ENCODE peak calls at places on chromosomes 16 and 17, in six cellular contexts. A is tibial nerve; E is CD4-positive, alpha-beta T cell; H is body of pancreas; F is ovary; R is breast epithelium. B is an unnamed sample. For H3K9me3, the result is how much of the 10 kb centered on the place peaks cover.

GRCh38 chr17:63151981-63152523 is 186.0 kb downstream of the TANC2 start:
- DNase-seq in F (no peak), H (no peak), A (no peak), R (no peak), E (no peak), B (no peak)

GRCh38 chr17:2853722-2854580 is 57.7 kb downstream of the RAP1GAP2 start:
- DNase-seq in A (no peak), H (peak), F (peak), E (no peak), R (no peak), B (no peak)

GRCh38 chr17:53626286-53626685 is 196.4 kb upstream of the KIF2B start:
- DNase-seq in H (no peak), F (no peak), A (no peak), E (no peak), R (no peak), B (no peak)

GRCh38 chr16:19698480-19699465 is 19.3 kb downstream of the KNOP1 start:
- DNase-seq in R (no peak), F (no peak), H (no peak), A (peak), E (no peak), B (no peak)

GRCh38 chr16:55955845-55956244 is 80.7 kb upstream of the CES5A start:
- DNase-seq in H (peak), E (no peak), A (no peak), F (no peak), R (no peak), B (no peak)

GRCh38 chr16:19595043-19595767 is 39.7 kb downstream of the VPS35L start:
- DNase-seq in R (no peak), H (peak), A (no peak), F (peak), E (no peak), B (no peak)

GRCh38 chr16:14249291-14250032 is 178.3 kb downstream of the MRTFB start:
- DNase-seq in A (peak), R (no peak), F (peak), H (peak), E (peak), B (peak)

GRCh38 chr17:34443832-34444469 is 80.9 kb upstream of the CCL1 start:
- DNase-seq in F (peak), R (no peak), H (no peak), A (no peak), E (no peak), B (no peak)

GRCh38 chr17:50547736-50548083 is 736 bp downstream of the SPATA20 start:
- DNase-seq in E (no peak), F (no peak), A (no peak), R (no peak), H (no peak), B (no peak)

GRCh38 chr16:53672461-53672860 is 31.2 kb downstream of the RPGRIP1L start:
- DNase-seq in E (no peak), R (no peak), A (no peak), H (no peak), F (no peak), B (no peak)

GRCh38 chr17:75030161-75030560 is 16.6 kb downstream of the ATP5PD start:
- DNase-seq in H (no peak), E (no peak), A (no peak), F (no peak), R (no peak), B (no peak)

GRCh38 chr16:48384305-48384981 is 770 bp downstream of the SIAH1 start:
- DNase-seq in F (peak), E (no peak), R (peak), A (peak), H (peak), B (no peak)

GRCh38 chr17:40373324-40373723 is 8.8 kb upstream of the GJD3 start:
- DNase-seq in A (no peak), F (no peak), H (no peak), R (no peak), E (no peak), B (no peak)

GRCh38 chr16:89808453-89808939 is 8.0 kb downstream of the FANCA start:
- DNase-seq in A (no peak), F (no peak), R (no peak), H (no peak), E (no peak), B (no peak)

GRCh38 chr17:45019177-45019711 is 32.2 kb downstream of the DCAKD start:
- DNase-seq in H (peak), F (peak), R (no peak), E (peak), A (peak), B (peak)

GRCh38 chr16:28587386-28587785 is 9.5 kb downstream of the SULT1A2 start:
- DNase-seq in E (no peak), F (no peak), A (no peak), R (no peak), H (no peak), B (no peak)

GRCh38 chr16:85151603-85152413 is 39.5 kb upstream of the CIBAR2 start:
- DNase-seq in A (peak), F (peak), E (no peak), R (peak), H (peak), B (no peak)

GRCh38 chr16:9081183-9081582 is 10.3 kb upstream of the HAPSTR1 start:
- DNase-seq in H (no peak), R (no peak), E (no peak), F (no peak), A (no peak), B (no peak)

GRCh38 chr17:33469911-33470310 is 176.8 kb upstream of the ASIC2 start:
- DNase-seq in F (no peak), A (no peak), E (no peak), R (no peak), H (peak), B (no peak)

GRCh38 chr16:4915226-4915761 is 21.7 kb downstream of the PPL start:
- DNase-seq in H (no peak), E (no peak), A (no peak), R (no peak), F (no peak), B (no peak)

GRCh38 chr17:75892556-75893224 is 4.1 kb downstream of the TRIM65 start:
- DNase-seq in H (no peak), R (no peak), A (no peak), E (no peak), F (peak), B (no peak)

GRCh38 chr16:715448-716249 is 731 bp downstream of the METRN start:
- DNase-seq in R (no peak), F (no peak), A (no peak), E (no peak), H (no peak), B (no peak)

GRCh38 chr17:46879101-46879500 is 27.7 kb downstream of the WNT9B start:
- DNase-seq in F (no peak), R (no peak), H (no peak), E (no peak), A (no peak), B (no peak)

GRCh38 chr17:78529871-78530670 is 47.1 kb downstream of the DNAH17 start:
- DNase-seq in A (no peak), H (peak), F (no peak), R (no peak), E (no peak), B (no peak)

GRCh38 chr17:81393684-81394376 is 1.4 kb upstream of the BAHCC1 start:
- DNase-seq in F (peak), R (peak), E (no peak), H (peak), A (peak), B (no peak)

GRCh38 chr16:23469814-23470213 is 16.8 kb upstream of the COG7 start:
- DNase-seq in A (no peak), R (peak), H (peak), F (no peak), E (no peak), B (no peak)

GRCh38 chr17:73600103-73600871 is 44.0 kb downstream of the SDK2 start:
- DNase-seq in H (no peak), A (peak), R (no peak), F (no peak), E (no peak), B (no peak)

GRCh38 chr16:10069374-10069773 is 112.9 kb downstream of the GRIN2A start:
- DNase-seq in E (no peak), A (no peak), H (no peak), F (no peak), R (no peak), B (no peak)

GRCh38 chr16:68718596-68718995 is 18.5 kb upstream of the CDH1 start:
- DNase-seq in F (no peak), A (no peak), H (no peak), E (no peak), R (no peak), B (no peak)

GRCh38 chr17:17742688-17743390 is 61.6 kb downstream of the RAI1 start:
- DNase-seq in A (no peak), R (no peak), H (no peak), E (no peak), F (no peak), B (no peak)

GRCh38 chr17:77479372-77479781 is 338.6 kb downstream of the SEC14L1 start:
- DNase-seq in R (no peak), H (no peak), A (no peak), E (no peak), F (no peak), B (no peak)

GRCh38 chr17:76202516-76202915 is 37.8 kb downstream of the RNF157 start:
- DNase-seq in R (no peak), F (no peak), E (no peak), H (no peak), A (no peak), B (no peak)

GRCh38 chr17:63434951-63435571 is 11.0 kb downstream of the CYB561 start:
- DNase-seq in A (no peak), F (no peak), R (peak), H (peak), E (peak), B (peak)

GRCh38 chr16:4597174-4597573 is 17.5 kb downstream of the UBALD1 start:
- DNase-seq in A (no peak), H (peak), E (no peak), R (no peak), F (no peak), B (no peak)

GRCh38 chr16:75151798-75152197 is 3.5 kb downstream of the ZFP1 start:
- DNase-seq in R (no peak), A (no peak), E (no peak), H (no peak), F (no peak), B (no peak)
- H3K9me3 ChIP-seq in R (under half), A (under half), E (under half), H (under half), F (under half), B (under half)

GRCh38 chr17:22202702-22203101 is 510.4 kb downstream of the KCNJ18 start:
- DNase-seq in F (no peak), A (no peak), H (no peak), E (no peak), R (no peak), B (no peak)
- H3K9me3 ChIP-seq in F (under half), A (under half), H (under half), E (under half), R (under half), B (under half)

GRCh38 chr16:21183995-21184394 is 25.5 kb downstream of the LDAF1 start:
- DNase-seq in H (no peak), R (no peak), F (no peak), A (no peak), E (no peak), B (no peak)

GRCh38 chr16:21185659-21186325 is 25.6 kb downstream of the ZP2 start:
- DNase-seq in H (no peak), E (no peak), A (no peak), F (no peak), R (no peak), B (no peak)

GRCh38 chr16:21186326-21186691 is 25.1 kb downstream of the ZP2 start:
- DNase-seq in E (no peak), H (no peak), F (no peak), R (no peak), A (no peak), B (no peak)

GRCh38 chr16:21179983-21180365 is 21.5 kb downstream of the LDAF1 start:
- DNase-seq in H (no peak), R (no peak), F (no peak), A (no peak), E (no peak), B (no peak)

DNA sequence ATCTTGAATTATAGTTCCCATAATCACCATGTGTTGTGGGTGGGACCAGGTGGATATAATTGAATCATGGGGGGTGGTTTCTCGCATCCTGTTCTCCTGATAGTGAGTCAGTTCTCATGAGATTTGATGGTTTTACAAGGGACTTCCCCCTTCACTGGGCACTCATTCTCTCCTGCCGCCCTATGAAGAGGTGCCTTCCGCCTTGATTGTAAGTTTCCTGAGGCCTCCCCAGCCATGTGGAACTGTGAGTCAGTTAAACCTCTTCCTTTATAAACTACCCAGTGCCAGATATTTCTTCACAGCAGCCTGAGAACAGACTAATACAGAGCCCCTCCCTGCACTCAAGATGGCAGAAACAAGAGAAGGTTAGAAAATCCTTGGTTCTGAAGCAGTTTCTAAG is 26.4 kb downstream of the LDAF1 start:
- DNase-seq in F (no peak), A (no peak), R (no peak), H (no peak), E (no peak), B (no peak)
- H3K9me3 ChIP-seq in F (under half), A (under half), R (under half), H (under half), E (under half), B (under half)

GRCh38 chr16:64654137-64654652 is 467.7 kb downstream of the CDH11 start:
- DNase-seq in H (no peak), R (no peak), E (no peak), F (no peak), A (no peak), B (no peak)
- H3K9me3 ChIP-seq in H (under half), R (under half), E (under half), F (under half), A (under half), B (under half)

GRCh38 chr16:3328104-3328503 is 22.8 kb downstream of the ZNF75A start:
- DNase-seq in F (no peak), H (no peak), R (no peak), A (no peak), E (no peak), B (no peak)

GRCh38 chr16:3327514-3327913 is 22.2 kb downstream of the ZNF75A start:
- DNase-seq in E (no peak), H (no peak), R (no peak), F (no peak), A (no peak), B (no peak)

GRCh38 chr16:3328643-3329042 is 23.3 kb downstream of the ZNF75A start:
- DNase-seq in A (no peak), E (no peak), R (no peak), H (no peak), F (no peak), B (no peak)
- H3K9me3 ChIP-seq in A (half or more), E (under half), R (half or more), H (under half), F (under half), B (under half)